ENCODE peak calls at places on chromosomes 7 and 10, in seven cellular contexts. Q, J, E, T, C, U and R are unnamed samples.

GRCh38 chr10:6918305-6918704 is 338.2 kb upstream of the PRKCQ start:
- DNase-seq in Q (no peak), J (peak; percentile 24), E (no peak), T (peak; percentile 58), C (peak; percentile 10), U (no peak), R (no peak)

GRCh38 chr10:47261121-47261520 is 38.9 kb upstream of the GDF10 start:
- DNase-seq in Q (no peak), J (no peak), E (no peak), T (peak; percentile 54), C (no peak), U (no peak), R (no peak)

GRCh38 chr7:69781412-69781846 is 183.2 kb downstream of the AUTS2 start:
- DNase-seq in Q (no peak), J (no peak), E (peak; percentile 25), T (no peak), C (no peak), U (no peak), R (peak; percentile 64)

GRCh38 chr7:24829787-24830186 is 72.5 kb upstream of the GSDME start:
- DNase-seq in Q (no peak), J (no peak), E (no peak), T (no peak), C (no peak), U (no peak), R (no peak)

GRCh38 chr7:63038987-63039386 is 959.7 kb upstream of the ZNF722 start:
- DNase-seq in Q (no peak), J (no peak), E (no peak), T (no peak), C (no peak), U (no peak), R (no peak)

GRCh38 chr7:157436763-157437480 is 100.1 kb downstream of the DNAJB6 start:
- DNase-seq in Q (no peak), J (no peak), E (no peak), T (no peak), C (no peak), U (no peak), R (no peak)

GRCh38 chr10:129754211-129755050 is 209.6 kb downstream of the EBF3 start:
- DNase-seq in Q (no peak), J (no peak), E (no peak), T (no peak), C (no peak), U (no peak), R (no peak)

GRCh38 chr7:157851501-157852067 is 514.8 kb downstream of the DNAJB6 start:
- DNase-seq in Q (peak; percentile 62), J (no peak), E (peak; percentile 67), T (peak; percentile 70), C (peak; percentile 49), U (no peak), R (no peak)

GRCh38 chr10:80737209-80737608 is 199.5 kb downstream of the SH2D4B start:
- DNase-seq in Q (no peak), J (no peak), E (no peak), T (no peak), C (no peak), U (no peak), R (no peak)

DNA sequence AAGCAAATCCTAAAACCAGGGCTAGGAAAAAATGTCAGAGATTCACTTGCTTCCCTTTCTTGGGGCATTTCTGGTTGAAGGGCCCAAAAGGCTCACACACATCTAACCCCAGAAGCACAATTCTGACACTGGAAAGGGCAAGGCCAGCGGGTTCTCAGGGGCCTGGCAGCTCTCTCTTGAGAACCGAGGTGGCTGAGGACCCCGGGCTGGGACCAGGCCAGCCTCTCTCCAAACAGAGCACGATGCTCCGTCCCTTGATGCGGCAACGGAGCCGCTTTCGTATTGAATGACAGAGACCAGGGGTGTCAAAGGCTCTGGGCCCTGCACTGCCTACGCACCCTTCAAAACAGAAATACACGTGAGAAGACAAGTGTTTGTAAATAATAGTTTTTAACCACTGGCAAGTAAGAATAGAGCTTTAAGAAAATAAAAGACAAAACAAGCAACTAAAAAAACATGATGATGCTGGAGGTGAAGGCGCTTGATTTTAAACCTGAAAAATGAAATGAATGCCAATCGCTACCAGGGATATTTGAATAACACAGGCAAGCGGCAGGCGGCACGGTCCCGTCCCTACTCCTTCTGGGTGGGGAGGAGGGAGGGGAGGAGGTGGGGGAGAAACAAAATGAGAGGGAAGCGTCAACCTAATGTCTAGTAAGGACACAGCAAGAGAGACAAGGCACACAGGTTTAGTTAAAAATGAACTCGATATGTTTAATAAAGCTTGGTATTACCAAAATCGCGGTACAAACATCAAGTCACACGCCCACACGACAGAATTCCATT is 68.0 kb downstream of the SLC29A4 start:
- DNase-seq in Q (no peak), J (no peak), E (no peak), T (no peak), C (no peak), U (no peak), R (no peak)
- H3K36me3 ChIP-seq in Q (peaks cover 32% of the 10 kb centered on the region), J (peaks cover 10% of the 10 kb centered on the region), E (peaks cover 69% of the 10 kb centered on the region), T (peaks cover 3% of the 10 kb centered on the region), C (peaks cover 88% of the 10 kb centered on the region), U (peaks cover 33% of the 10 kb centered on the region), R (peaks cover 69% of the 10 kb centered on the region)

DNA sequence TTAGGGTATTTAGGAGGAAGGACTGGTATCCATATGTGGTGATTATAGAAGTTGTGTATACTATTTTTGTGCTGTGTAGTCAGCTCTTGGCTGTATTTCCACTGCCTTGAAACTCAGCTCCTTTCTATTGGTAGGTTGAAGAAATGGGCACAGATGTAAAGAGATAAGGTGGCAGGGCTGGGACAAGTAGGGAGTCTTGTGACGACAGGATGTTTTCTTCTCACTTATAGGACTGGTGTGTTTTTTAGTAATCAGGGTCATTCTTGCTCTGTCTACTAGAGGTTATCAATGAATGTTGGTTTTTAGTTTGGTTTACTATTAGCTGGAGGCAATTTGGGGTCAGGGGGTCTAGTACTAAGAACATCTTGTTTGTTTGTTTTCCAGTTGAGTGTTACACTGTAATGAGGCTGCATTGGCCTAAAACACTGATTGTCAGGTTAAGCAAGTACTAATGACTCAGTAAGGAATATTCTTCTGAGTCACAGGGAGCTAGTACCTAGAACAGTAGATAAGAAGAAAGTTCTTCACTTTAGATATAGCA is 11.8 kb downstream of the UBN2 start:
- DNase-seq in Q (peak; percentile 30), J (peak; percentile 54), E (no peak), T (no peak), C (no peak), U (no peak), R (no peak)
- H3K36me3 ChIP-seq in Q (peaks cover 43% of the 10 kb centered on the region), J (peaks cover 78% of the 10 kb centered on the region), E (peaks cover 61% of the 10 kb centered on the region), T (peaks cover 3% of the 10 kb centered on the region), C (peaks cover 98% of the 10 kb centered on the region), U (peaks cover 6% of the 10 kb centered on the region), R (peaks cover 31% of the 10 kb centered on the region)

DNA sequence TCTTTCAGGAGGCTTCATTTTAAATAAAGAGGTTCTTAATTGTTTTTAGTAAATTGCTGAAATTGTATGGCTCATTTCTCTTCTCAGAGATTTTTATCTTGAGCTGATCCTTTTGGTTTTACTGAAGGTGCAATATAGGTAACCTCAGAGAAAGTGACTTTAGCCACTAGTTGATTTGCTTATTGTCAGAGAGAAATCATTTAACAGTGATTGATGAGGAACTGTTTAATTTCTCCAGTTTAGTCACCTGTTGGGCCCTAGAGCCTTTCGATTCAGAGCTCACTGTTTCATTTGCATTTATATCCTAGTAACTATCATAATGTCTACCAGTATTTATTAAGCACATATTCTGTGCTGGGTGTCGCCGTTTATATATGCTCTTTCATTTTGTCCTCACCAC is 42.0 kb downstream of the KAT6B start:
- DNase-seq in Q (no peak), J (no peak), E (no peak), T (no peak), C (no peak), U (no peak), R (no peak)
- H3K36me3 ChIP-seq in Q (no peaks in the 10 kb centered on the region), J (no peaks in the 10 kb centered on the region), E (no peaks in the 10 kb centered on the region), T (no peaks in the 10 kb centered on the region), C (no peaks in the 10 kb centered on the region), U (peaks cover 2% of the 10 kb centered on the region), R (no peaks in the 10 kb centered on the region)

DNA sequence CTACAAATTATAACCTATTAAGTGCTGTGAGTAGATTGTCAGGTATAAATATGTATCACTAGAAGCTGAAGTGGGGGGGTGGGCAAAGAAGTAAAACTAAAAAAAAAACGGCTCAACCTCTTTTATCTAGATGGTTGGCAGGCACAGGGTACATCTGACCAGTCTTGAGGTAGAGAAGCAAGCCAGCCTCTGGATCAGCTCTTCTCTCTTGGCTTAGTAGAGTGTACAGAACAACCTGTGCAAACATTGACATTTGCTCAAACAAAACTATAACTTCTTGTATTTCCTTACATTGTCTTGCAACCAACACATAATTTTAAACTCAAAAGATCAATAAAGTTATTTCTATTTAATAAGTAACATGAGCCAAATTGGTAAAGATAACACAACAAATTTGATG is 25.6 kb downstream of the DNA2 start:
- DNase-seq in Q (no peak), J (no peak), E (no peak), T (no peak), C (no peak), U (no peak), R (no peak)
- H3K36me3 ChIP-seq in Q (no peaks in the 10 kb centered on the region), J (peaks cover 81% of the 10 kb centered on the region), E (no peaks in the 10 kb centered on the region), T (no peaks in the 10 kb centered on the region), C (no peaks in the 10 kb centered on the region), U (no peaks in the 10 kb centered on the region), R (no peaks in the 10 kb centered on the region)